ENCODE peak calls at places on chromosomes 6 and 20, in eight cellular contexts. W is lower lobe of right lung, G is pancreas, J is A549, N is ovary, O is colonic mucosa, U is neural progenitor cell, K is Peyer's patch. H is an unnamed sample. For H3K4me1, the result is how much of the 10 kb centered on the place peaks cover.

GRCh38 chr6:136526196-136526930 is 23.9 kb downstream of the MAP7 start:
- DNase-seq in U (peak), J (peak), N (peak), K (no peak), W (peak), G (peak), O (peak), H (no peak)

GRCh38 chr20:45359406-45360148 is 3.4 kb upstream of the SYS1 start:
- DNase-seq in J (no peak), U (peak), N (no peak), W (no peak), G (peak), K (no peak), O (peak), H (no peak)

GRCh38 chr20:9903048-9903651 is 64.3 kb upstream of the PAK5 start:
- DNase-seq in N (no peak), W (no peak), J (peak), K (no peak), G (no peak), O (no peak), U (peak), H (no peak)

GRCh38 chr6:77015350-77015749 is 447.9 kb downstream of the HTR1B start:
- DNase-seq in G (no peak), U (no peak), W (no peak), O (no peak), J (no peak), K (no peak), N (no peak), H (no peak)

GRCh38 chr6:21634582-21634981 is 41.0 kb downstream of the SOX4 start:
- DNase-seq in G (no peak), J (peak), U (no peak), N (no peak), K (no peak), W (no peak), O (no peak), H (no peak)

GRCh38 chr6:125948455-125948854 is 8.1 kb upstream of the HINT3 start:
- DNase-seq in O (no peak), W (no peak), N (no peak), U (no peak), G (no peak), J (no peak), K (no peak), H (no peak)

GRCh38 chr6:131858765-131859490 is 51.1 kb downstream of the ENPP1 start:
- DNase-seq in K (no peak), W (no peak), N (no peak), G (no peak), J (no peak), U (no peak), O (no peak), H (no peak)

GRCh38 chr6:1439349-1439748 is 50.0 kb downstream of the FOXF2 start:
- DNase-seq in O (no peak), U (no peak), W (no peak), N (no peak), J (no peak), K (no peak), G (no peak), H (no peak)

GRCh38 chr6:129606664-129607063 is 103.3 kb downstream of the ARHGAP18 start:
- DNase-seq in U (no peak), W (no peak), N (no peak), J (no peak), G (no peak), K (no peak), O (no peak), H (no peak)

GRCh38 chr6:110728501-110728900 is 86.8 kb downstream of the CDK19 start:
- DNase-seq in O (no peak), G (no peak), U (no peak), J (no peak), W (no peak), K (no peak), N (no peak), H (no peak)

GRCh38 chr6:110720066-110720465 is 95.2 kb downstream of the CDK19 start:
- DNase-seq in K (no peak), O (no peak), J (no peak), G (no peak), W (no peak), U (no peak), N (no peak), H (no peak)

GRCh38 chr6:110723017-110723416 is 92.3 kb downstream of the CDK19 start:
- DNase-seq in U (no peak), N (no peak), K (no peak), O (no peak), J (no peak), W (no peak), G (no peak), H (no peak)
- H3K4me1 ChIP-seq in U (under half), N (under half), K (under half), O (under half), J (under half), W (under half), G (under half), H (under half)

GRCh38 chr6:7721654-7722053 is 4.2 kb upstream of the BMP6 start:
- DNase-seq in J (peak), O (no peak), U (no peak), K (no peak), G (no peak), W (no peak), N (no peak), H (no peak)
- TF ChIP-seq CTCF in J (peak), O (no peak), U (no peak), K (no peak), G (no peak), W (peak), N (no peak), H (peak)

GRCh38 chr6:45441811-45442453 is 64.2 kb upstream of the SUPT3H start:
- DNase-seq in U (no peak), K (no peak), O (no peak), G (no peak), J (no peak), N (no peak), W (no peak), H (no peak)
- H3K4me1 ChIP-seq in U (under half), K (under half), O (under half), G (under half), J (half or more), N (under half), W (under half), H (under half)

GRCh38 chr6:35330541-35331119 is 11.7 kb upstream of the PPARD start:
- DNase-seq in G (no peak), O (no peak), W (no peak), J (no peak), K (no peak), N (no peak), U (no peak), H (no peak)

GRCh38 chr6:35328108-35328723 is 14.1 kb upstream of the PPARD start:
- DNase-seq in W (no peak), U (no peak), N (no peak), G (no peak), J (no peak), O (no peak), K (no peak), H (no peak)

GRCh38 chr6:35327349-35328027 is 14.9 kb upstream of the PPARD start:
- DNase-seq in J (peak), W (peak), G (peak), K (peak), U (peak), O (peak), N (no peak), H (no peak)
- TF ChIP-seq CTCF in J (peak), W (peak), G (no peak), K (peak), U (peak), O (peak), N (peak), H (peak)

GRCh38 chr6:149483849-149484635 is 772 bp downstream of the ZC3H12D start:
- DNase-seq in G (no peak), K (no peak), O (no peak), N (no peak), J (no peak), U (no peak), W (no peak), H (peak)
- H3K4me1 ChIP-seq in G (under half), K (under half), O (under half), N (under half), J (under half), U (under half), W (under half), H (under half)

GRCh38 chr6:17705778-17706579 is 746 bp downstream of the NUP153 start:
- DNase-seq in N (peak), G (peak), K (peak), J (peak), O (peak), U (peak), W (peak), H (peak)
- TF ChIP-seq CTCF in N (peak), G (no peak), K (no peak), J (no peak), O (no peak), U (peak), W (no peak), H (no peak)